ENCODE peak calls at places on chromosomes 13 and 19, in seven cellular contexts. D is body of pancreas, A is WTC11, F is thoracic aorta, O is left ventricle myocardium inferior, B is sigmoid colon, S is astrocyte. T is an unnamed sample.

GRCh38 chr13:62096652-62097051 is 681.0 kb upstream of the PCDH20 start:
- DNase-seq in F (no peak), B (no peak), S (no peak), O (no peak), D (no peak), A (no peak), T (no peak)

GRCh38 chr13:32205426-32206096 is 109.6 kb downstream of the ZAR1L start:
- DNase-seq in B (no peak), S (no peak), F (no peak), O (no peak), A (no peak), D (no peak), T (no peak)

GRCh38 chr19:14632286-14632685 is 42.4 kb downstream of the ADGRE3 start:
- DNase-seq in B (no peak), A (peak), S (no peak), O (no peak), F (no peak), D (no peak), T (peak)

GRCh38 chr13:113630296-113630695 is 27.7 kb downstream of the ATP4B start:
- DNase-seq in D (no peak), S (no peak), A (no peak), O (peak), F (no peak), B (peak), T (no peak)

GRCh38 chr13:99086869-99087129 is 108.9 kb upstream of the DOCK9 start:
- DNase-seq in D (no peak), O (peak), F (no peak), A (no peak), S (peak), B (peak), T (no peak)

GRCh38 chr13:102597029-102598015 is 536 bp downstream of the TPP2 start:
- DNase-seq in A (no peak), S (peak), B (peak), F (no peak), D (peak), O (peak), T (peak)

GRCh38 chr19:41350735-41351338 is 2.9 kb downstream of the TGFB1 start:
- DNase-seq in F (no peak), S (no peak), D (no peak), A (no peak), B (no peak), O (no peak), T (no peak)

GRCh38 chr13:38662362-38662761 is 24.5 kb upstream of the FREM2 start:
- DNase-seq in D (no peak), S (peak), B (no peak), A (no peak), F (no peak), O (no peak), T (no peak)

GRCh38 chr19:45117666-45118065 is 24.7 kb downstream of the PPP1R37 start:
- DNase-seq in B (no peak), F (no peak), O (no peak), A (no peak), D (peak), S (no peak), T (no peak)

GRCh38 chr19:6459356-6460098 is at the start of gene SLC25A23:
- DNase-seq in A (peak), O (peak), B (peak), F (no peak), D (peak), S (peak), T (peak)

GRCh38 chr13:49256841-49257240 is 9.1 kb downstream of the CDADC1 start:
- DNase-seq in F (no peak), A (no peak), B (no peak), O (no peak), D (no peak), S (peak), T (no peak)

GRCh38 chr13:30133554-30133912 is 173.8 kb downstream of the KATNAL1 start:
- DNase-seq in B (no peak), A (no peak), S (no peak), F (no peak), D (no peak), O (no peak), T (no peak)

GRCh38 chr13:39419068-39419467 is 183.9 kb downstream of the LHFPL6 start:
- DNase-seq in F (no peak), S (no peak), B (no peak), O (no peak), A (no peak), D (no peak), T (no peak)

GRCh38 chr19:12757544-12758274 is 6.1 kb downstream of the BEST2 start:
- DNase-seq in S (peak), D (peak), F (no peak), O (peak), B (peak), A (peak), T (peak)

GRCh38 chr13:50993908-50994307 is 84.3 kb downstream of the RNASEH2B start:
- DNase-seq in F (no peak), D (no peak), B (peak), O (no peak), A (no peak), S (no peak), T (no peak)

GRCh38 chr13:72852207-72852606 is 70.3 kb downstream of the PIBF1 start:
- DNase-seq in A (no peak), F (no peak), O (no peak), S (no peak), D (no peak), B (peak), T (no peak)

GRCh38 chr19:53521373-53522202 is 16.4 kb upstream of the ZNF331 start:
- DNase-seq in A (no peak), S (no peak), O (no peak), D (no peak), F (no peak), B (no peak), T (no peak)
- TF ChIP-seq CTCF in A (no peak), S (no peak), O (no peak), D (no peak), F (no peak), B (no peak), T (no peak)

DNA sequence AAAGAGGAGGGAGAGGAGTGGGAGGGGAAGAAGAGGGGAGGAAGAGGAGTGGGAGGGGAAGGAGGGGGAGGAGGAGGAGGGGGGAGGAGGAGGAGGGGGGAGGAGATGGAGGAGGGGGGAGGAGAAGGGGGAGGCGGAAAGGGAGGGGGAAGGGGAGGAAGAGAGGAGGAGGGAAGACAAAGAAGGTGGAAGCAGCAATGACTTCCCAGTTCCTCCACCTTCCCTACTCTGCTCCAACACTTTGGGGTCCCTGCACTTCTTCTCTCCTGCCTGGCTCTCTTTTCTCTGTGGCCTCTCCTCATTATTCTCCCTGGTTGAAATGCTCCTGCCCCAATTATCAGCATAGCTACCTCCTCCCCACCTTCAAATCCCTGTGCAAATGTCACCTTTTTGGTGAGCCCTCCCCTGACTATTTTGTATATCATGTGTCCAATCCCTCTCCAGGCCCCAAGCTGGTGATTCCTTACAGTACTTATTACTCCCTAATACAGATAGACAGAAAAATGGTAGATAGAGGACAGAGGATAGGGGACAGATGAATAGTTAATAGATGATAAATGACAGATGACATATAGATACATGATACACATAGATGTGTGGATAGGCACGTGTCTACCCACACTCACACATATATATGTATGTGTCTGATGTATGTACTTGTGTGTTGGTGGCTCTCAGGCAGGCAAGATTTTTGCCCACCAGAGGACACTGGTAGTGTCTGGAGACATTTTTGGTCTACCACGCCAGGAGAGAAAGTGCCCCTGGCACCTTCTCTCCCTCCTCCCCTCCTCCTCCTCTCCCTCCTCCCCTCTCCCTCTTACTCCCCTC is 25.2 kb downstream of the NLRP9 start:
- DNase-seq in D (no peak), S (no peak), B (no peak), O (no peak), A (no peak), F (no peak), T (no peak)
- TF ChIP-seq CTCF in D (no peak), S (no peak), B (no peak), O (no peak), A (no peak), F (no peak), T (no peak)

DNA sequence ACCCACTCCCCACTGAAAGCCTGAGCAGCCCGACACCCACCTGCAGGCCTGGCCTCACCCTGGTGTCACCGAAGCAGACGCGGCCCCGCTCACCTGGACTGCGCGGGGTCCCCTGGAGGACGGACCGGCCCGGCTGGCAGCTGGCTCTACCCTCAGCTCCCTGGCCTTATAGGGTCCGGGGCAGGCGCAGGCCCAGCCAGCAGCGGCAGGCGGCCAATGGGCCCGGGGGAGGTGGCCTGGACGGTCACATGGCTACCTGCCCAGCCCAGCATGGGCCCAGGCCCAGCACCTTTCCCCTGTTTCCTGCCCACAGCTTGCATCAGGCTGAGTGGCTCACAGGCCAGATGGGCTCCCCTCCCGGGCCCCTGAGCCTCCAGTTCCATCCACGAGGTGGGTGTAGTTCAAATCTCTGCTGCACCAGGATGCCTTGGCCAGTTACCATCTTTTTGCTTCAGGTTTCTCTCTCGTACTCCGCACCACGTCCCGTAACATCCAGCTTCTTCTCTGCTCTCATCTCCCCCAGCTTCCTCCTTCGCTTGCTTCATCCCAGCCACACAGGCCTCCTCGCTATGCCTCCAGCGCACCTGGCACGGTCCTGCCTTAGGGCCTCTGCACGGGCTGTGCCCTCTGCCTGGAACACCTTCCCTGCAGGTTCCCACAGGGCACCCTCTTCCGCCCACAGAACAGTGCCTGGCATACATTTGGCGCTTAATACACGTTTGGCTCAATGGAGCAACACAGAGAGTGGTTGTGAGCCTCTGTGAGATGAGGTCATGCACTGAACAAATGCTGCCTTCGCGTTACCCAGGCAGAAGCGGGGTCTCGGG is at the start of gene PLIN4:
- DNase-seq in S (peak), A (peak), B (peak), O (peak), D (peak), F (no peak), T (no peak)
- TF ChIP-seq CTCF in S (no peak), A (no peak), B (no peak), O (no peak), D (no peak), F (peak), T (no peak)

GRCh38 chr13:111551421-111551820 is 231.0 kb downstream of the TEX29 start:
- DNase-seq in A (no peak), B (no peak), F (no peak), D (peak), S (no peak), O (no peak), T (no peak)
- TF ChIP-seq CTCF in A (no peak), B (no peak), F (no peak), D (no peak), S (no peak), O (no peak), T (no peak)

DNA sequence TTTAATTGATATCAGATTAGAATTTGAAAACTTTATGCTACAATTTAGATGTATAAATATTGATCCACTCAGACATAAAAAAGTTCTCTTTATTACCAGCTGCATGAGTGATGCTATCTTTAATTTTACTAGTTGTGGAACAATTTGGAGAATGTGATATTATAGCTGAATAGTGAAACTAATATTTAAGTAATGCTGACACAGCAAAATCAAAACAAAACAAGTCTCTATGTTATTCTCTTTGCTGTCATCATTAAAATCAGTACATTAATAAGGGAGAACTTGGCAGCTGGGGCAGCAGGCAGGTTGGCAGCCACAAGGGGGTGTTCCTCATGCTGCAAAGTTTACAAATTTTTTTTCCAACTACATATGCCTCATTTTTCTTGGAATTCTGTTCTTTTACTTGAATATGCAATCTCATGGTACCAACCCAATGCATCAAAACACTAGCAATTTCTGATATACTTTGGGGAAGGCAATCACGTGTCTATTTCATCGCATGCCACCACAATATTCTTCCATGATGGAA is 585.3 kb downstream of the FGF9 start:
- DNase-seq in O (no peak), B (no peak), F (no peak), D (no peak), A (no peak), S (no peak), T (no peak)
- TF ChIP-seq CTCF in O (peak), B (no peak), F (no peak), D (no peak), A (no peak), S (no peak), T (peak)

DNA sequence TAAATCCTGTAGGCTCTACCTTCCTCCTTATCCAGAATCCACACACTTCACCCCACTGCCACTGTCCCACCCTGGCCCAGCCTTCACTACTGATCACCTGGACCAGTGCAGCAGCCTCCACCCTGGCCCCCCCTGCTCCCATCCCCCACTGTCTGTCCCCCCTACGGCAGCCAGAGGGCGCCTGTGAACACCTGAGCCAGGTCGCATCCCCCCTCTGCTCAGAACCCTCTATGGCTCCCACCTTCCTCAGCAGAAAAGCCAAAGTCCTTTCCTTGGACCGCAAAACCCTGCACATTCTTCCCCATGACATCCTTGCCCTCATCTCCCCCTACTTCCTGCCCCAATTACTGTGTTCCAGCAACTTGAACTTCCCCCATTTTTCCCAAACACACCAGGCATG is 20.6 kb downstream of the ELAVL3 start:
- DNase-seq in B (no peak), F (no peak), A (peak), D (no peak), O (no peak), S (no peak), T (no peak)
- TF ChIP-seq CTCF in B (no peak), F (no peak), A (peak), D (no peak), O (peak), S (no peak), T (peak)

T was measured in HFFc6.